ENCODE peak calls at places on chromosomes 6 and 20, in five cellular contexts. Z, D, V, G and L are unnamed samples.

GRCh38 chr6:165519316-165519715 is 143.7 kb downstream of the PDE10A start:
- DNase-seq in Z (no peak), D (peak; percentile 13), V (no peak), G (no peak), L (no peak)

GRCh38 chr6:69827491-69827890 is 30.7 kb upstream of the LMBRD1 start:
- DNase-seq in Z (no peak), D (peak; percentile 83), V (no peak), G (no peak), L (no peak)

GRCh38 chr6:156562019-156562418 is 215.2 kb upstream of the ARID1B start:
- DNase-seq in Z (no peak), D (no peak), V (no peak), G (no peak), L (no peak)

GRCh38 chr20:39146394-39146793 is 184.2 kb downstream of the DHX35 start:
- DNase-seq in Z (no peak), D (no peak), V (no peak), G (no peak), L (no peak)

GRCh38 chr6:71190809-71191208 is 97.8 kb upstream of the OGFRL1 start:
- DNase-seq in Z (no peak), D (peak; percentile 76), V (no peak), G (no peak), L (no peak)

GRCh38 chr6:41283597-41283996 is 2.9 kb downstream of the TREM1 start:
- DNase-seq in Z (no peak), D (no peak), V (no peak), G (no peak), L (no peak)

GRCh38 chr20:32872266-32872665 is 13.5 kb downstream of the EFCAB8 start:
- DNase-seq in Z (no peak), D (no peak), V (no peak), G (no peak), L (no peak)

GRCh38 chr6:82612475-82612874 is 248.9 kb downstream of the TPBG start:
- DNase-seq in Z (no peak), D (no peak), V (no peak), G (no peak), L (no peak)

GRCh38 chr20:59788196-59788735 is 145.2 kb downstream of the SYCP2 start:
- DNase-seq in Z (no peak), D (no peak), V (no peak), G (no peak), L (peak; percentile 71)

GRCh38 chr6:49540614-49541013 is 9.9 kb upstream of the C6orf141 start:
- DNase-seq in Z (no peak), D (no peak), V (no peak), G (no peak), L (no peak)

GRCh38 chr20:53917145-53918009 is 153.0 kb downstream of the BCAS1 start:
- DNase-seq in Z (peak; percentile 67), D (peak; percentile 72), V (peak; percentile 70), G (peak; percentile 44), L (no peak)

GRCh38 chr20:19021406-19022117 is 190.9 kb upstream of the SLC24A3 start:
- DNase-seq in Z (no peak), D (no peak), V (no peak), G (no peak), L (peak; percentile 68)

GRCh38 chr20:54021446-54022235 is 48.8 kb downstream of the BCAS1 start:
- DNase-seq in Z (no peak), D (no peak), V (no peak), G (no peak), L (no peak)

GRCh38 chr20:64254156-64254555 is 1.4 kb upstream of the PCMTD2 start:
- DNase-seq in Z (no peak), D (no peak), V (no peak), G (no peak), L (no peak)

GRCh38 chr20:57248132-57248797 is 18.2 kb downstream of the BMP7 start:
- DNase-seq in Z (no peak), D (no peak), V (no peak), G (no peak), L (no peak)

GRCh38 chr20:63553933-63554290 is at the start of gene FNDC11:
- DNase-seq in Z (no peak), D (peak; percentile 20), V (peak; percentile 41), G (peak; percentile 58), L (no peak)

GRCh38 chr6:79699606-79700005 is 68.5 kb downstream of the SH3BGRL2 start:
- DNase-seq in Z (peak; percentile 39), D (no peak), V (no peak), G (no peak), L (no peak)

GRCh38 chr6:149948616-149949015 is 6.8 kb downstream of the ULBP2 start:
- DNase-seq in Z (no peak), D (no peak), V (no peak), G (no peak), L (no peak)

GRCh38 chr6:4647414-4648365 is 128.5 kb upstream of the CDYL start:
- DNase-seq in Z (peak; percentile 82), D (peak; percentile 82), V (peak; percentile 77), G (peak; percentile 83), L (peak; percentile 85)

GRCh38 chr6:99521557-99522286 is 6.5 kb upstream of the USP45 start:
- DNase-seq in Z (peak; percentile 16), D (peak; percentile 79), V (peak; percentile 58), G (peak; percentile 15), L (no peak)

GRCh38 chr6:169960531-169960890 is 209.1 kb downstream of the ERMARD start:
- DNase-seq in Z (no peak), D (no peak), V (no peak), G (peak; percentile 9), L (peak; percentile 76)

GRCh38 chr6:30793521-30794194 is 49.3 kb upstream of the IER3 start:
- DNase-seq in Z (no peak), D (peak; percentile 76), V (no peak), G (no peak), L (no peak)

GRCh38 chr6:52576392-52577021 is 353 bp downstream of the TRAM2 start:
- DNase-seq in Z (peak; percentile 77), D (peak; percentile 87), V (peak; percentile 71), G (peak; percentile 57), L (peak; percentile 88)

GRCh38 chr6:96086745-96087144 is 71.0 kb downstream of the FUT9 start:
- DNase-seq in Z (peak; percentile 6), D (no peak), V (no peak), G (no peak), L (no peak)

GRCh38 chr6:3260296-3260695 is 1.5 kb downstream of the PSMG4 start:
- DNase-seq in Z (no peak), D (no peak), V (no peak), G (no peak), L (no peak)

GRCh38 chr20:23050847-23051627 is 1.6 kb upstream of the THBD start:
- DNase-seq in Z (peak; percentile 64), D (peak; percentile 91), V (peak; percentile 74), G (peak; percentile 87), L (peak; percentile 94)

GRCh38 chr6:47073125-47074110 is 31.3 kb upstream of the ADGRF1 start:
- DNase-seq in Z (no peak), D (no peak), V (no peak), G (no peak), L (no peak)

GRCh38 chr6:142774292-142774691 is 170.7 kb downstream of the HIVEP2 start:
- DNase-seq in Z (no peak), D (no peak), V (no peak), G (no peak), L (no peak)

DNA sequence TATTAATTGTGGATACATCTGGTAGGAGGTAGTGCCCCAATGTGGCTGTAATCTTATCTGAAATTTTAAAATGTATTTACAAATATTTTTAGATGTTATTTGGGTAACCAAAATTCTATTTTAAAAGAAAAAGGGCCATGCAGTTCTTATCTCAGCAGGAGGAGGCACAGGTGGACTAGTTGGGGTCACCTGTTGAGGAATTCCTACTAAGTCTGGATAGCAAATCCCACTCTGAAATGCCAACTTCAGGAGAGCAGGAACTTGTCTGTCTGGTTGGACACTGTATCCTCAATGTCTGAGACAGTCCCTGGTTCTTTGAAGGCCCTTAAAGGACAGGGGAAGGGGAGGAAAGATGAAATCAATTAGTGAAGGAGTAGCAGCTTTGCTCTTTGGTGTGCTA is 82.6 kb downstream of the EYA2 start:
- DNase-seq in Z (no peak), D (no peak), V (no peak), G (no peak), L (no peak)
- TF ChIP-seq CTCF in Z (no peak), D (no peak), V (no peak), G (no peak), L (no peak)

GRCh38 chr6:159879829-159880228 is 11.0 kb upstream of the MAS1 start:
- DNase-seq in Z (no peak), D (no peak), V (no peak), G (no peak), L (peak; percentile 44)
- TF ChIP-seq CTCF in Z (no peak), D (no peak), V (no peak), G (no peak), L (no peak)

GRCh38 chr6:158026054-158026900 is 44.6 kb downstream of the SYNJ2 start:
- DNase-seq in Z (peak; percentile 88), D (peak; percentile 99), V (peak; percentile 90), G (peak; percentile 81), L (peak; percentile 94)
- TF ChIP-seq CTCF in Z (peak; percentile 30), D (peak; percentile 80), V (no peak), G (peak; percentile 61), L (peak; percentile 56)

GRCh38 chr6:113570651-113571050 is 286.5 kb upstream of the MARCKS start:
- DNase-seq in Z (no peak), D (no peak), V (no peak), G (no peak), L (no peak)
- TF ChIP-seq CTCF in Z (no peak), D (peak; percentile 15), V (no peak), G (no peak), L (peak; percentile 42)

DNA sequence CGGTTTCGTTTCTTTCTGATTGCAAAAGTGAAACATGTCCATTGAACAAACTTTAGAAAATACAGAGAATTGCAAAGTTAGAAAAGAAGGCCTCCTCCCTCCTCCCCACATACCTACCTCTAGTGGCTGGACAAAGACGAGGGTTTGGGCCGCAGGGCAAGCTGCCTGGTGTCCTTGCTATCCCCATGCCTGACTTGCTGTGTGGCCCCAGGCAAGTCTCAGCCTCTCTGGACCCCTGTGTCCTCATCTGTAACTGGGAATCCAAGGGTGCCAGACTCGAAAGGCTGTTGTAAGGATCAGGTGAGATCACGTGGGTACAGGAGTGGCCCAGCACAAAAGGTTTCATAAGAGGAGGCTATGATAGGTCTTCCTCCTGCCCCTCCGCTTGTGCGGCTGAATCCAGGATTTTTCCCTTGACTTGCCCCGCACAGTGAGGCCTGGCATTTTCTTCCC is 56.0 kb downstream of the UBE2V1 start:
- DNase-seq in Z (no peak), D (no peak), V (no peak), G (no peak), L (no peak)
- TF ChIP-seq CTCF in Z (no peak), D (no peak), V (no peak), G (no peak), L (no peak)

DNA sequence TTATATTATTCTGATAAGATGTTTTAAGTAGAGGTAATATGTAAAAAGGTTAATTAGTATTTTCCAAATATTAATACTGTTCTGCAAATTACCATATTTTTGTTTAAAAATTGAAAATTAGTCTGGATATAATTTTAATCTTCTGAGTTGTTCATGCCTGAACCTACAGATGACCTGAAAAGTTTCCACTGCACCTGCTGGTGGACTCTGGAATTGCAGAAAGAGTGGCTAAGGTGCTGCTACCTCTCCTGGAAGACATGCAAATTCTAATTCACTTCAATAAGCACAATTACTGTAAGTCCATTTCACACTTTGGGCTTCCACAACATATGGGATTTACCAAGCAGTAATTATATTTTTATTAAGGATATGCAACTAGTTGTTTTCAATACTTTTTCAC is 77.7 kb upstream of the OLIG3 start:
- DNase-seq in Z (peak; percentile 41), D (peak; percentile 41), V (peak; percentile 35), G (no peak), L (no peak)
- TF ChIP-seq CTCF in Z (peak; percentile 37), D (peak; percentile 78), V (peak; percentile 31), G (peak; percentile 18), L (peak; percentile 48)

GRCh38 chr6:137921823-137922222 is 54.8 kb downstream of the TNFAIP3 start:
- DNase-seq in Z (no peak), D (no peak), V (no peak), G (no peak), L (no peak)
- TF ChIP-seq CTCF in Z (no peak), D (peak; percentile 11), V (no peak), G (no peak), L (no peak)